ENCODE peak calls at places on chromosome X, in five cellular contexts. One of them, this sample, is unnamed.

GRCh38 chrX:94256396-94256795 is 582.4 kb downstream of the FAM133A start:
- DNase-seq in activated T-helper 1 cell treated with anti-CD3 and anti-CD28 coated beads, Interleukin-2, amount 50 U/mL, for 16 hours: no peak
- DNase-seq in kidney tubule cell: no peak
- DNase-seq in naive B cell: no peak
- DNase-seq in adrenal gland: no peak
- DNase-seq in this sample: no peak

GRCh38 chrX:23838953-23839352 is 56.0 kb downstream of the SAT1 start:
- DNase-seq in activated T-helper 1 cell treated with anti-CD3 and anti-CD28 coated beads, Interleukin-2, amount 50 U/mL, for 16 hours: no peak
- DNase-seq in kidney tubule cell: no peak
- DNase-seq in naive B cell: no peak
- DNase-seq in adrenal gland: no peak
- DNase-seq in this sample: no peak

GRCh38 chrX:15853586-15854079 is 980 bp downstream of the AP1S2 start:
- DNase-seq in activated T-helper 1 cell treated with anti-CD3 and anti-CD28 coated beads, Interleukin-2, amount 50 U/mL, for 16 hours: no peak
- DNase-seq in kidney tubule cell: peak
- DNase-seq in naive B cell: no peak
- DNase-seq in adrenal gland: no peak
- DNase-seq in this sample: no peak

GRCh38 chrX:107894038-107894437 is 68.4 kb downstream of the MID2 start:
- DNase-seq in activated T-helper 1 cell treated with anti-CD3 and anti-CD28 coated beads, Interleukin-2, amount 50 U/mL, for 16 hours: no peak
- DNase-seq in kidney tubule cell: peak
- DNase-seq in naive B cell: peak
- DNase-seq in adrenal gland: no peak
- DNase-seq in this sample: no peak

GRCh38 chrX:77953708-77954107 is 15.7 kb downstream of the PGAM4 start:
- DNase-seq in activated T-helper 1 cell treated with anti-CD3 and anti-CD28 coated beads, Interleukin-2, amount 50 U/mL, for 16 hours: no peak
- DNase-seq in kidney tubule cell: no peak
- DNase-seq in naive B cell: no peak
- DNase-seq in adrenal gland: no peak
- DNase-seq in this sample: no peak

GRCh38 chrX:138710311-138710791 is 1.2 kb downstream of the FGF13 start:
- DNase-seq in activated T-helper 1 cell treated with anti-CD3 and anti-CD28 coated beads, Interleukin-2, amount 50 U/mL, for 16 hours: no peak
- DNase-seq in kidney tubule cell: no peak
- DNase-seq in naive B cell: no peak
- DNase-seq in adrenal gland: no peak
- DNase-seq in this sample: no peak

GRCh38 chrX:150530821-150531220 is 37.6 kb upstream of the MTM1 start:
- DNase-seq in activated T-helper 1 cell treated with anti-CD3 and anti-CD28 coated beads, Interleukin-2, amount 50 U/mL, for 16 hours: no peak
- DNase-seq in kidney tubule cell: no peak
- DNase-seq in naive B cell: no peak
- DNase-seq in adrenal gland: no peak
- DNase-seq in this sample: no peak

GRCh38 chrX:26922278-26922677 is 540.9 kb downstream of the PPP4R3C start:
- DNase-seq in activated T-helper 1 cell treated with anti-CD3 and anti-CD28 coated beads, Interleukin-2, amount 50 U/mL, for 16 hours: no peak
- DNase-seq in kidney tubule cell: no peak
- DNase-seq in naive B cell: no peak
- DNase-seq in adrenal gland: no peak
- DNase-seq in this sample: no peak

GRCh38 chrX:2967998-2968909 is 38.1 kb upstream of the ARSH start:
- DNase-seq in activated T-helper 1 cell treated with anti-CD3 and anti-CD28 coated beads, Interleukin-2, amount 50 U/mL, for 16 hours: no peak
- DNase-seq in kidney tubule cell: peak
- DNase-seq in naive B cell: no peak
- DNase-seq in adrenal gland: no peak
- DNase-seq in this sample: no peak

GRCh38 chrX:106905064-106905708 is 2.0 kb upstream of the RIPPLY1 start:
- DNase-seq in activated T-helper 1 cell treated with anti-CD3 and anti-CD28 coated beads, Interleukin-2, amount 50 U/mL, for 16 hours: no peak
- DNase-seq in kidney tubule cell: no peak
- DNase-seq in naive B cell: no peak
- DNase-seq in adrenal gland: no peak
- DNase-seq in this sample: no peak

GRCh38 chrX:130426531-130426930 is 24.7 kb downstream of the RBMX2 start:
- DNase-seq in activated T-helper 1 cell treated with anti-CD3 and anti-CD28 coated beads, Interleukin-2, amount 50 U/mL, for 16 hours: no peak
- DNase-seq in kidney tubule cell: no peak
- DNase-seq in naive B cell: no peak
- DNase-seq in adrenal gland: no peak
- DNase-seq in this sample: no peak

GRCh38 chrX:44651347-44651746 is 108.7 kb upstream of the FUNDC1 start:
- DNase-seq in activated T-helper 1 cell treated with anti-CD3 and anti-CD28 coated beads, Interleukin-2, amount 50 U/mL, for 16 hours: no peak
- DNase-seq in kidney tubule cell: peak
- DNase-seq in naive B cell: no peak
- DNase-seq in adrenal gland: no peak
- DNase-seq in this sample: no peak

GRCh38 chrX:102712967-102713677 is 874 bp downstream of the GPRASP2 start:
- DNase-seq in activated T-helper 1 cell treated with anti-CD3 and anti-CD28 coated beads, Interleukin-2, amount 50 U/mL, for 16 hours: no peak
- DNase-seq in kidney tubule cell: peak
- DNase-seq in naive B cell: no peak
- DNase-seq in adrenal gland: peak
- DNase-seq in this sample: peak

GRCh38 chrX:88136328-88136727 is 610.7 kb upstream of the CPXCR1 start:
- DNase-seq in activated T-helper 1 cell treated with anti-CD3 and anti-CD28 coated beads, Interleukin-2, amount 50 U/mL, for 16 hours: no peak
- DNase-seq in kidney tubule cell: no peak
- DNase-seq in naive B cell: no peak
- DNase-seq in adrenal gland: no peak
- DNase-seq in this sample: no peak

GRCh38 chrX:112527903-112528302 is 151.8 kb downstream of the LHFPL1 start:
- DNase-seq in activated T-helper 1 cell treated with anti-CD3 and anti-CD28 coated beads, Interleukin-2, amount 50 U/mL, for 16 hours: no peak
- DNase-seq in kidney tubule cell: no peak
- DNase-seq in naive B cell: no peak
- DNase-seq in adrenal gland: no peak
- DNase-seq in this sample: no peak

GRCh38 chrX:13774696-13775095 is 40.1 kb downstream of the OFD1 start:
- DNase-seq in activated T-helper 1 cell treated with anti-CD3 and anti-CD28 coated beads, Interleukin-2, amount 50 U/mL, for 16 hours: no peak
- DNase-seq in kidney tubule cell: no peak
- DNase-seq in naive B cell: no peak
- DNase-seq in adrenal gland: no peak
- DNase-seq in this sample: no peak

GRCh38 chrX:17291998-17292658 is 82.9 kb upstream of the NHS start:
- DNase-seq in activated T-helper 1 cell treated with anti-CD3 and anti-CD28 coated beads, Interleukin-2, amount 50 U/mL, for 16 hours: no peak
- DNase-seq in kidney tubule cell: no peak
- DNase-seq in naive B cell: no peak
- DNase-seq in adrenal gland: no peak
- DNase-seq in this sample: no peak

GRCh38 chrX:9681422-9681821 is 84.2 kb downstream of the GPR143 start:
- DNase-seq in activated T-helper 1 cell treated with anti-CD3 and anti-CD28 coated beads, Interleukin-2, amount 50 U/mL, for 16 hours: no peak
- DNase-seq in kidney tubule cell: peak
- DNase-seq in naive B cell: no peak
- DNase-seq in adrenal gland: no peak
- DNase-seq in this sample: no peak

GRCh38 chrX:139932077-139932900 is 564 bp downstream of the ATP11C start:
- DNase-seq in activated T-helper 1 cell treated with anti-CD3 and anti-CD28 coated beads, Interleukin-2, amount 50 U/mL, for 16 hours: peak
- DNase-seq in kidney tubule cell: peak
- DNase-seq in naive B cell: peak
- DNase-seq in adrenal gland: peak
- DNase-seq in this sample: peak

GRCh38 chrX:74061879-74062278 is 242.1 kb upstream of the ZCCHC13 start:
- DNase-seq in activated T-helper 1 cell treated with anti-CD3 and anti-CD28 coated beads, Interleukin-2, amount 50 U/mL, for 16 hours: no peak
- DNase-seq in kidney tubule cell: no peak
- DNase-seq in naive B cell: no peak
- DNase-seq in adrenal gland: no peak
- DNase-seq in this sample: no peak

GRCh38 chrX:77415161-77415560 is 32.0 kb upstream of the FGF16 start:
- DNase-seq in activated T-helper 1 cell treated with anti-CD3 and anti-CD28 coated beads, Interleukin-2, amount 50 U/mL, for 16 hours: no peak
- DNase-seq in kidney tubule cell: no peak
- DNase-seq in naive B cell: no peak
- DNase-seq in adrenal gland: no peak
- DNase-seq in this sample: no peak

GRCh38 chrX:21778236-21778635 is 20.3 kb upstream of the SMPX start:
- DNase-seq in activated T-helper 1 cell treated with anti-CD3 and anti-CD28 coated beads, Interleukin-2, amount 50 U/mL, for 16 hours: no peak
- DNase-seq in kidney tubule cell: no peak
- DNase-seq in naive B cell: no peak
- DNase-seq in adrenal gland: no peak
- DNase-seq in this sample: no peak

GRCh38 chrX:9955506-9955905 is 11.7 kb upstream of the CLDN34 start:
- DNase-seq in activated T-helper 1 cell treated with anti-CD3 and anti-CD28 coated beads, Interleukin-2, amount 50 U/mL, for 16 hours: no peak
- DNase-seq in kidney tubule cell: no peak
- DNase-seq in naive B cell: no peak
- DNase-seq in adrenal gland: no peak
- DNase-seq in this sample: no peak

GRCh38 chrX:149272690-149273463 is 232.2 kb downstream of the IDS start:
- DNase-seq in activated T-helper 1 cell treated with anti-CD3 and anti-CD28 coated beads, Interleukin-2, amount 50 U/mL, for 16 hours: no peak
- DNase-seq in kidney tubule cell: no peak
- DNase-seq in naive B cell: no peak
- DNase-seq in adrenal gland: no peak
- DNase-seq in this sample: no peak

GRCh38 chrX:34528081-34528480 is 129.0 kb downstream of the TMEM47 start:
- DNase-seq in activated T-helper 1 cell treated with anti-CD3 and anti-CD28 coated beads, Interleukin-2, amount 50 U/mL, for 16 hours: no peak
- DNase-seq in kidney tubule cell: peak
- DNase-seq in naive B cell: no peak
- DNase-seq in adrenal gland: no peak
- DNase-seq in this sample: no peak

GRCh38 chrX:109880629-109881028 is 122.3 kb upstream of the TMEM164 start:
- DNase-seq in activated T-helper 1 cell treated with anti-CD3 and anti-CD28 coated beads, Interleukin-2, amount 50 U/mL, for 16 hours: no peak
- DNase-seq in kidney tubule cell: no peak
- DNase-seq in naive B cell: no peak
- DNase-seq in adrenal gland: peak
- DNase-seq in this sample: no peak